ENCODE peak calls at places on chromosomes 13 and 19, in six cellular contexts. O is sigmoid colon, E is transverse colon, P is prostate gland, A is breast epithelium, D is endothelial cell of umbilical vein. S is an unnamed sample.

GRCh38 chr19:50728084-50728737 is 5.0 kb downstream of the CLEC11A start:
- DNase-seq in O (peak; percentile 91), E (peak; percentile 42), P (peak; percentile 39), A (peak; percentile 62), D (peak; percentile 86), S (no peak)

GRCh38 chr13:106156468-106156867 is 379.0 kb downstream of the EFNB2 start:
- DNase-seq in O (no peak), E (no peak), P (no peak), A (no peak), D (peak; percentile 70), S (no peak)

GRCh38 chr13:51584731-51585191 is 499 bp downstream of the WDFY2 start:
- DNase-seq in O (peak; percentile 84), E (peak; percentile 62), P (peak; percentile 55), A (peak; percentile 60), D (no peak), S (no peak)

GRCh38 chr13:32334676-32335075 is 19.4 kb downstream of the BRCA2 start:
- DNase-seq in O (no peak), E (no peak), P (no peak), A (no peak), D (no peak), S (no peak)

GRCh38 chr13:65600702-65601101 is 1629.4 kb downstream of the PCDH9 start:
- DNase-seq in O (no peak), E (no peak), P (no peak), A (no peak), D (no peak), S (no peak)

GRCh38 chr19:35509861-35510625 is 3.4 kb downstream of the DMKN start:
- DNase-seq in O (peak; percentile 83), E (peak; percentile 86), P (peak; percentile 84), A (peak; percentile 78), D (peak; percentile 30), S (no peak)

GRCh38 chr19:39109641-39110040 is 15.9 kb upstream of the PAK4 start:
- DNase-seq in O (no peak), E (no peak), P (no peak), A (no peak), D (no peak), S (no peak)

GRCh38 chr19:33285441-33285927 is 16.9 kb downstream of the CEBPA start:
- DNase-seq in O (no peak), E (no peak), P (no peak), A (no peak), D (no peak), S (no peak)

GRCh38 chr13:95745752-95746151 is 68.8 kb downstream of the DNAJC3 start:
- DNase-seq in O (no peak), E (no peak), P (no peak), A (no peak), D (no peak), S (no peak)

GRCh38 chr13:21015284-21015683 is 46.1 kb downstream of the LATS2 start:
- DNase-seq in O (no peak), E (no peak), P (no peak), A (no peak), D (no peak), S (no peak)

GRCh38 chr13:32117696-32118095 is 86.1 kb downstream of the FRY start:
- DNase-seq in O (no peak), E (no peak), P (no peak), A (no peak), D (no peak), S (no peak)

GRCh38 chr19:4388171-4389063 is 11.9 kb downstream of the SH3GL1 start:
- DNase-seq in O (no peak), E (no peak), P (peak; percentile 75), A (no peak), D (no peak), S (no peak)

GRCh38 chr19:5631511-5632240 is 8.8 kb downstream of the SAFB start:
- DNase-seq in O (no peak), E (no peak), P (no peak), A (no peak), D (no peak), S (no peak)

GRCh38 chr19:3862826-3863500 is 5.9 kb downstream of the ZFR2 start:
- DNase-seq in O (no peak), E (no peak), P (no peak), A (no peak), D (no peak), S (no peak)

GRCh38 chr13:41294914-41295313 is 16.2 kb upstream of the NAA16 start:
- DNase-seq in O (no peak), E (no peak), P (no peak), A (no peak), D (no peak), S (no peak)

GRCh38 chr13:50593228-50593627 is 250.3 kb downstream of the DLEU7 start:
- DNase-seq in O (no peak), E (no peak), P (no peak), A (no peak), D (peak; percentile 18), S (no peak)

GRCh38 chr13:51950722-51951121 is 60.5 kb downstream of the ATP7B start:
- DNase-seq in O (no peak), E (no peak), P (no peak), A (no peak), D (peak; percentile 33), S (no peak)

GRCh38 chr13:100506600-100507422 is 81.8 kb downstream of the GGACT start:
- DNase-seq in O (no peak), E (no peak), P (no peak), A (no peak), D (peak; percentile 44), S (no peak)

DNA sequence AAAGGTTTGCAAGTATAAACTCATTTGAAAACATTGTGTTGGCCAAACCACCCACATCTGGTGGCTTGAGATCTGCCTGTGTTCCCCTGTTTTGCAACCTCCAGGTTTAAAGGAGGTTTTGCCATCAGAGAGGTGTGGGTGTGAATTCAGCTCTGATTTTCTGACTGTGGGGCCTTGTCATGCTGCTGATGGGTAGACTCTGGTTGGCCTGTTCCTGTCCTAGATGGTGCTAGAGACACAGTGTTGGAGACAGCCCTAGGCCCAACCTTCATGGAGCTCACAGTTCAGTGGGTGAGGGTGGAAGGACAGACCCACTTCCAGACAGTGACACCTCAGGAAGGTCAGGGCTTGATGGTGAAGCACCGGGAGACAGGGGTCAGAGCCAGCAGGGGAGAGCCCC is 7.5 kb downstream of the RAB4B start:
- DNase-seq in O (no peak), E (no peak), P (no peak), A (no peak), D (no peak), S (no peak)
- H3K27me3 ChIP-seq in O (no peaks in the 10 kb centered on the region), E (no peaks in the 10 kb centered on the region), P (no peaks in the 10 kb centered on the region), A (no peaks in the 10 kb centered on the region), D (no peaks in the 10 kb centered on the region), S (no peaks in the 10 kb centered on the region)

GRCh38 chr19:13961826-13962737 is 9.8 kb downstream of the DCAF15 start:
- DNase-seq in O (no peak), E (no peak), P (no peak), A (no peak), D (no peak), S (no peak)
- TF ChIP-seq POLR2AphosphoS5 in O (no peak), E (no peak), P (no peak), A (no peak), D (no peak), S (no peak)

GRCh38 chr19:12163841-12164240 is 945 bp downstream of the ZNF136 start:
- DNase-seq in O (no peak), E (no peak), P (no peak), A (no peak), D (no peak), S (no peak)

GRCh38 chr19:12166596-12166995 is 3.7 kb downstream of the ZNF136 start:
- DNase-seq in O (no peak), E (no peak), P (no peak), A (no peak), D (no peak), S (no peak)

GRCh38 chr19:12162513-12162881 is 399 bp upstream of the ZNF136 start:
- DNase-seq in O (no peak), E (no peak), P (no peak), A (no peak), D (no peak), S (no peak)

GRCh38 chr19:12159773-12160414 is 3.0 kb upstream of the ZNF136 start:
- DNase-seq in O (no peak), E (no peak), P (no peak), A (no peak), D (no peak), S (no peak)

GRCh38 chr19:12162882-12163806 is at the start of gene ZNF136:
- DNase-seq in O (peak; percentile 97), E (peak; percentile 96), P (peak; percentile 89), A (peak; percentile 96), D (peak; percentile 96), S (peak; percentile 96)
- TF ChIP-seq POLR2A in O (peak; percentile 85), E (peak; percentile 83), P (peak; percentile 82), A (peak; percentile 78), D (peak; percentile 70), S (peak; percentile 54)

GRCh38 chr13:77530870-77531269 is 4.6 kb upstream of the SCEL start:
- DNase-seq in O (no peak), E (no peak), P (no peak), A (no peak), D (no peak), S (peak; percentile 62)

GRCh38 chr13:77536358-77536757 is 852 bp downstream of the SCEL start:
- DNase-seq in O (no peak), E (no peak), P (no peak), A (no peak), D (no peak), S (peak; percentile 34)

GRCh38 chr13:77532983-77533382 is 2.5 kb upstream of the SCEL start:
- DNase-seq in O (no peak), E (no peak), P (no peak), A (no peak), D (no peak), S (peak; percentile 37)

GRCh38 chr13:77535448-77535847 is at the start of gene SCEL:
- DNase-seq in O (no peak), E (no peak), P (no peak), A (no peak), D (no peak), S (peak; percentile 45)

DNA sequence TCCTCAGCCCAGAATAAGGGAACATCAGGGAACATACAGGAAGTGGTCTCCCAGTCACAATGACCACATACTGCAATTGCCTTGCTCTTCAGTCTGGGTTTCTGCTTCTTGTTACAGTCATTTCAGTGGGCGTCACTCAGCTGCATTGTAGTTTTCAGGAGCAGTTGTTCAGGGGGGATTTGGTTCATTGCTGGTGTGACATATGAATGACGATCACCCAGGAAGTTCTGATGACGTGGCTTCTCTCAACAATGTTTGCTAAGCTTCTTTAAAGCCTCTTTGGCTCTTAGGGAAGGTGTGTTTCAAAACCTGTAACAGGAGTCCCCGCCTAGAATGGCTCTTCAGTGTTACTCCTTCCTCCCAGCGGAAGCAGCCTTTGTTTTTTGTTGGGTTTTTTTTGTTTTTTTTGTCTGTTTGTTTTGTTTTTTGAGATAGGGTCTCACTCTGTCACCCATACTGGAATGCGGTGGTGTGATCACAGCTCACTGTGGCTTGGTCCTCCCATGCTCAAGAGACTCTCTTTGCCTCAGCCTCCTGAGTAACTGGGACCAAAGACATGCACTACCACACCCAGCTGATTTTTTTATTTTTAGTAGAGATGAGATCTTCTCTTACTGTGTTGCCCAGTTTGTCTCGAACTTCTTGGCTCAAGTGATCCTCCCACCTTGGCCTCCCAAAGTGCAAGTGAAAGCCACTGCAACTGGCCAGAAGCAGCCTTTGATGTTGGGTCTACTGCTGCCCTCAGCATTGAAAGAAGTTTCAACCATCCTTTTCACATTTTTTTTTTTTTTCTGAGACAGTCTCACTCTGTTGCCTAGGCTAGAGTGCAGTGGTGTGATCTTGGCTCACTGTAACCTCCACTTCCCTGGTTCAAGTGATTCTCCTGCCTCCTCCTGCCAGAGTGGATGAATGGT is 1.4 kb upstream of the SCEL start:
- DNase-seq in O (no peak), E (no peak), P (no peak), A (no peak), D (no peak), S (peak; percentile 37)
- H3K27me3 ChIP-seq in O (no peaks in the 10 kb centered on the region), E (peaks cover 11% of the 10 kb centered on the region), P (no peaks in the 10 kb centered on the region), A (no peaks in the 10 kb centered on the region), D (no peaks in the 10 kb centered on the region), S (no peaks in the 10 kb centered on the region)

S was measured in esophagus muscularis mucosa.